ENCODE peak calls at places on chromosomes 2 and 18, in four cellular contexts. W is IMR-90; U is transverse colon; F is CD4-positive, alpha-beta T cell. C is an unnamed sample.

GRCh38 chr2:12928706-12929291 is 212.1 kb downstream of the TRIB2 start:
- DNase-seq in W (peak; percentile 16), U (no peak), F (no peak), C (no peak)

GRCh38 chr2:159961005-159961404 is 101.4 kb downstream of the PLA2R1 start:
- DNase-seq in W (no peak), U (no peak), F (no peak), C (no peak)

GRCh38 chr2:35355056-35355455 is 1000.5 kb upstream of the CRIM1 start:
- DNase-seq in W (no peak), U (no peak), F (no peak), C (no peak)

GRCh38 chr2:136492901-136493300 is 272.4 kb upstream of the THSD7B start:
- DNase-seq in W (no peak), U (no peak), F (no peak), C (no peak)

GRCh38 chr2:27946530-27946929 is 56.0 kb downstream of the BABAM2 start:
- DNase-seq in W (no peak), U (no peak), F (no peak), C (no peak)

GRCh38 chr18:79857082-79857661 is 59.4 kb downstream of the KCNG2 start:
- DNase-seq in W (peak; percentile 58), U (no peak), F (no peak), C (no peak)

GRCh38 chr18:74499633-74500032 is 3.5 kb downstream of the CNDP2 start:
- DNase-seq in W (no peak), U (peak; percentile 84), F (no peak), C (peak; percentile 81)

GRCh38 chr2:85890522-85891176 is 1.9 kb upstream of the ST3GAL5 start:
- DNase-seq in W (no peak), U (no peak), F (no peak), C (no peak)

GRCh38 chr2:11582526-11583202 is 48.8 kb downstream of the GREB1 start:
- DNase-seq in W (peak; percentile 35), U (peak; percentile 58), F (peak; percentile 32), C (peak; percentile 63)

GRCh38 chr2:62370304-62371250 is 135.4 kb downstream of the TMEM17 start:
- DNase-seq in W (no peak), U (no peak), F (no peak), C (no peak)

GRCh38 chr2:202105025-202105424 is 32.0 kb downstream of the KIAA2012 start:
- DNase-seq in W (no peak), U (no peak), F (no peak), C (no peak)

GRCh38 chr2:88187927-88188326 is 17.8 kb downstream of the THNSL2 start:
- DNase-seq in W (no peak), U (no peak), F (no peak), C (no peak)

GRCh38 chr2:24842081-24843050 is 49.1 kb downstream of the CENPO start:
- DNase-seq in W (no peak), U (no peak), F (no peak), C (no peak)

GRCh38 chr18:66640431-66640830 is 36.5 kb upstream of the CDH19 start:
- DNase-seq in W (no peak), U (peak; percentile 17), F (no peak), C (peak; percentile 51)

GRCh38 chr18:43578636-43579203 is 301.4 kb upstream of the SYT4 start:
- DNase-seq in W (no peak), U (no peak), F (no peak), C (no peak)

GRCh38 chr2:178527592-178527991 is 47.3 kb downstream of the PLEKHA3 start:
- DNase-seq in W (no peak), U (no peak), F (no peak), C (no peak)

GRCh38 chr2:221994926-221995325 is 303.9 kb downstream of the PAX3 start:
- DNase-seq in W (no peak), U (no peak), F (no peak), C (no peak)

GRCh38 chr2:222000326-222000725 is 298.5 kb downstream of the PAX3 start:
- DNase-seq in W (peak; percentile 95), U (no peak), F (no peak), C (no peak)

GRCh38 chr2:221997100-221997499 is 301.7 kb downstream of the PAX3 start:
- DNase-seq in W (peak; percentile 89), U (no peak), F (no peak), C (no peak)

GRCh38 chr2:221999702-222000101 is 299.1 kb downstream of the PAX3 start:
- DNase-seq in W (peak; percentile 91), U (no peak), F (no peak), C (no peak)

DNA sequence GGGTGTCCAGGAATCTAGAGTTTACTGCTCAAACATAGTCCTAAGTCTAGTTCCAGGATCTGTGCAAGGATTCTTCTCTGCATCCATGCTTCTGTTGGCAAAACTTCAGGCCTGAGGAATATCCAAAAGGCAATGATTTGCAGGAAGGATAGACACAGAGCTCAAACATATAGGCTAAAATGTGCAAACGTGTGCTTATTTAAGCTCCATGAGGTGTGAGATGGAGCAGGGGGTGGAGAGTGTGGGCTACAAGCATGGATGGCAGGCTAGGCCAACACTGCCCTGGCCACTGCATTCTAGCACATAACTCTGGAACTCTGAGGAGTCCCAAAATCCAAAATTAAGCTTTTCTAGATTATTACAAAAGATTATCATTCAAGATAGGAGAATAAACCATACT is 301.1 kb downstream of the PAX3 start:
- DNase-seq in W (peak; percentile 1), U (no peak), F (no peak), C (no peak)
- H3K27ac ChIP-seq in W (no peak overlapping the region), U (no peak overlapping the region), F (no peak overlapping the region), C (no peak overlapping the region)

GRCh38 chr18:44968336-44968735 is 287.6 kb downstream of the SETBP1 start:
- DNase-seq in W (no peak), U (no peak), F (no peak), C (no peak)
- H3K27ac ChIP-seq in W (no peak overlapping the region), U (no peak overlapping the region), F (no peak overlapping the region), C (no peak overlapping the region)

DNA sequence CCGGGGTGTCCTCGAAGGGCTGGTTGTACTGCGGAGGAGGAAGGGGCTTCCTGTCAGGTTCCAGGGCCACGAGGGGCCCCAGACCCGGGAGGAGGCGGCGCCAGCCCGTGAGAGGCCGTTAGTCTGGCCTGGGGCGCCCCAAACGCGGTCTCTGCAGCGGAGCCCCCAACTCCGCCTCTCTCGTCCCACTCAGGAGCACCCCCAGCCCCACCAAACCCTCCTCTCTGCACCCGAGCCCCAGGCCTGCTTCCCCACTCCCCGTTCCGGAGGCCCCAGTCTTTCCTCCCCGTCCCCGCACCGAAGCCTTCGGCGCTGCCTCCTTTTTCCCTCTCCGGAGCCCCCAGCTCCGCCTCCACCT is 473 bp downstream of the HJURP start:
- DNase-seq in W (no peak), U (no peak), F (no peak), C (no peak)
- H3K27ac ChIP-seq in W (peak overlapping the region; percentile 60), U (no peak overlapping the region), F (no peak overlapping the region), C (no peak overlapping the region)

GRCh38 chr2:123101434-123101833 is 923.7 kb upstream of the CNTNAP5 start:
- DNase-seq in W (no peak), U (no peak), F (no peak), C (no peak)
- H3K27ac ChIP-seq in W (no peak overlapping the region), U (no peak overlapping the region), F (no peak overlapping the region), C (no peak overlapping the region)

C was measured in heart left ventricle.